ENCODE peak calls at places on chromosome 13, in five cellular contexts. Q is H4, V is Peyer's patch, S is BE2C, Y is left cardiac atrium. E is an unnamed sample.

GRCh38 chr13:57637515-57637914 is 6.0 kb downstream of the PCDH17 start:
- DNase-seq in Q (no peak), S (no peak), Y (no peak), V (no peak), E (no peak)

GRCh38 chr13:29548722-29549446 is 46.6 kb downstream of the SLC7A1 start:
- DNase-seq in V (no peak), Y (no peak), Q (no peak), S (peak; percentile 45), E (no peak)

GRCh38 chr13:47139519-47139918 is 242.7 kb upstream of the HTR2A start:
- DNase-seq in Q (no peak), Y (no peak), V (no peak), S (no peak), E (no peak)

GRCh38 chr13:47175172-47175806 is 278.4 kb upstream of the HTR2A start:
- DNase-seq in V (no peak), Y (no peak), Q (peak; percentile 53), S (no peak), E (no peak)

GRCh38 chr13:63381078-63381859 is 1965.6 kb upstream of the PCDH20 start:
- DNase-seq in Y (no peak), S (no peak), V (no peak), Q (no peak), E (no peak)

GRCh38 chr13:98885605-98886004 is 92.3 kb downstream of the DOCK9 start:
- DNase-seq in V (no peak), Q (no peak), S (no peak), Y (no peak), E (no peak)

GRCh38 chr13:47957073-47957472 is 44.0 kb downstream of the SUCLA2 start:
- DNase-seq in V (no peak), Y (no peak), Q (no peak), S (no peak), E (no peak)

GRCh38 chr13:51959773-51960172 is 51.5 kb downstream of the ATP7B start:
- DNase-seq in S (no peak), Y (no peak), V (no peak), Q (no peak), E (no peak)

GRCh38 chr13:74243637-74244526 is 109.7 kb upstream of the KLF12 start:
- DNase-seq in V (no peak), S (no peak), Q (no peak), Y (no peak), E (no peak)

GRCh38 chr13:21175656-21176194 is 627 bp downstream of the SKA3 start:
- DNase-seq in V (no peak), Q (no peak), S (no peak), Y (no peak), E (no peak)

GRCh38 chr13:67369895-67370660 is 139.9 kb upstream of the PCDH9 start:
- DNase-seq in S (no peak), Y (no peak), V (no peak), Q (peak; percentile 63), E (no peak)

GRCh38 chr13:101455863-101456262 is 3.4 kb downstream of the ITGBL1 start:
- DNase-seq in Q (peak; percentile 78), V (no peak), S (no peak), Y (no peak), E (no peak)

GRCh38 chr13:110772091-110772984 is 58.8 kb downstream of the ING1 start:
- DNase-seq in Q (no peak), V (no peak), Y (no peak), S (no peak), E (no peak)

GRCh38 chr13:41827507-41828213 is 133.2 kb downstream of the VWA8 start:
- DNase-seq in S (no peak), Y (no peak), V (no peak), Q (peak; percentile 27), E (no peak)

GRCh38 chr13:51380269-51380668 is 40.8 kb downstream of the SERPINE3 start:
- DNase-seq in S (no peak), Y (no peak), V (no peak), Q (no peak), E (no peak)

GRCh38 chr13:42048323-42048624 is 174 bp upstream of the DGKH start:
- DNase-seq in Y (no peak), S (no peak), Q (no peak), V (no peak), E (no peak)

GRCh38 chr13:48667136-48667535 is 13.4 kb downstream of the CYSLTR2 start:
- DNase-seq in Q (no peak), S (no peak), Y (no peak), V (no peak), E (no peak)

GRCh38 chr13:26618726-26619125 is 61.2 kb downstream of the WASF3 start:
- DNase-seq in V (no peak), S (no peak), Q (no peak), Y (no peak), E (no peak)